ENCODE peak calls at places on chromosomes 6 and 20, in ten cellular contexts. Y, O, L, P, U, H, X, M, V and W are unnamed samples.

GRCh38 chr6:53048431-53049195 is 16.6 kb upstream of the FBXO9 start:
- DNase-seq in Y (no peak), O (peak; percentile 91), L (no peak), P (peak; percentile 54), U (no peak), H (no peak), X (peak; percentile 20), M (no peak), V (peak; percentile 28), W (peak; percentile 47)

GRCh38 chr6:112839525-112839961 is 492.4 kb downstream of the RFPL4B start:
- DNase-seq in Y (no peak), O (peak; percentile 88), L (no peak), P (no peak), U (no peak), H (no peak), X (no peak), M (no peak), V (no peak), W (no peak)

GRCh38 chr6:63802606-63803206 is 167.1 kb downstream of the PHF3 start:
- DNase-seq in Y (no peak), O (peak; percentile 53), L (no peak), P (no peak), U (no peak), H (no peak), X (no peak), M (no peak), V (peak; percentile 22), W (no peak)

GRCh38 chr20:46260480-46260879 is 47.8 kb downstream of the CDH22 start:
- DNase-seq in Y (no peak), O (no peak), L (no peak), P (no peak), U (no peak), H (no peak), X (no peak), M (no peak), V (no peak), W (no peak)

GRCh38 chr6:135703621-135704020 is 147.9 kb upstream of the PDE7B start:
- DNase-seq in Y (no peak), O (no peak), L (no peak), P (no peak), U (no peak), H (no peak), X (no peak), M (no peak), V (no peak), W (no peak)

GRCh38 chr6:135623979-135624378 is 126.4 kb upstream of the AHI1 start:
- DNase-seq in Y (no peak), O (no peak), L (no peak), P (no peak), U (no peak), H (no peak), X (no peak), M (no peak), V (no peak), W (no peak)

GRCh38 chr6:158207452-158207788 is 39.3 kb downstream of the GTF2H5 start:
- DNase-seq in Y (no peak), O (peak; percentile 48), L (no peak), P (no peak), U (no peak), H (no peak), X (peak; percentile 52), M (no peak), V (no peak), W (no peak)

GRCh38 chr6:123803862-123804681 is at the start of gene NKAIN2:
- DNase-seq in Y (no peak), O (no peak), L (no peak), P (no peak), U (peak; percentile 80), H (no peak), X (peak; percentile 10), M (no peak), V (peak; percentile 20), W (no peak)

GRCh38 chr6:14743465-14744211 is 502.2 kb upstream of the JARID2 start:
- DNase-seq in Y (peak; percentile 68), O (peak; percentile 100), L (peak; percentile 87), P (peak; percentile 94), U (no peak), H (no peak), X (no peak), M (no peak), V (peak; percentile 93), W (peak; percentile 86)

GRCh38 chr6:10837009-10837691 is 1.2 kb downstream of the MAK start:
- DNase-seq in Y (peak; percentile 43), O (no peak), L (no peak), P (no peak), U (no peak), H (no peak), X (no peak), M (peak; percentile 17), V (peak; percentile 61), W (peak; percentile 49)

GRCh38 chr6:135286962-135287525 is 105.9 kb downstream of the MYB start:
- DNase-seq in Y (no peak), O (no peak), L (no peak), P (no peak), U (no peak), H (no peak), X (no peak), M (no peak), V (no peak), W (no peak)

GRCh38 chr6:36320475-36320874 is 16.2 kb downstream of the BNIP5 start:
- DNase-seq in Y (no peak), O (no peak), L (no peak), P (no peak), U (no peak), H (no peak), X (no peak), M (no peak), V (no peak), W (no peak)

GRCh38 chr20:58389324-58389967 is 417 bp downstream of the VAPB start:
- DNase-seq in Y (no peak), O (peak; percentile 32), L (no peak), P (no peak), U (no peak), H (no peak), X (peak; percentile 29), M (peak; percentile 39), V (peak; percentile 84), W (peak; percentile 20)
- TF ChIP-seq POLR2A in Y (no peak), O (peak; percentile 92), L (no peak), P (no peak), U (no peak), H (no peak), X (no peak), M (peak; percentile 37), V (peak; percentile 40), W (peak; percentile 17)

GRCh38 chr6:31736026-31736767 is at the start of gene CLIC1:
- DNase-seq in Y (peak; percentile 84), O (peak; percentile 75), L (peak; percentile 89), P (no peak), U (peak; percentile 86), H (peak; percentile 87), X (peak; percentile 69), M (peak; percentile 87), V (peak; percentile 88), W (peak; percentile 75)
- TF ChIP-seq POLR2A in Y (peak; percentile 75), O (peak; percentile 83), L (no peak), P (peak; percentile 47), U (no peak), H (peak; percentile 97), X (peak; percentile 90), M (peak; percentile 93), V (peak; percentile 92), W (peak; percentile 88)

GRCh38 chr6:31666337-31666960 is 569 bp downstream of the CSNK2B start:
- DNase-seq in Y (no peak), O (peak; percentile 9), L (no peak), P (no peak), U (no peak), H (no peak), X (no peak), M (no peak), V (peak; percentile 58), W (no peak)

GRCh38 chr6:31663087-31663960 is 1.5 kb downstream of the GPANK1 start:
- DNase-seq in Y (no peak), O (peak; percentile 70), L (no peak), P (no peak), U (no peak), H (no peak), X (no peak), M (no peak), V (peak; percentile 44), W (no peak)

GRCh38 chr6:31663961-31664789 is 622 bp downstream of the GPANK1 start:
- DNase-seq in Y (no peak), O (peak; percentile 89), L (peak; percentile 54), P (no peak), U (no peak), H (peak; percentile 65), X (no peak), M (peak; percentile 38), V (peak; percentile 52), W (peak; percentile 85)

GRCh38 chr6:31665501-31666336 is at the start of gene CSNK2B:
- DNase-seq in Y (peak; percentile 94), O (peak; percentile 96), L (peak; percentile 99), P (peak; percentile 96), U (peak; percentile 91), H (peak; percentile 97), X (peak; percentile 97), M (peak; percentile 97), V (peak; percentile 98), W (peak; percentile 95)

DNA sequence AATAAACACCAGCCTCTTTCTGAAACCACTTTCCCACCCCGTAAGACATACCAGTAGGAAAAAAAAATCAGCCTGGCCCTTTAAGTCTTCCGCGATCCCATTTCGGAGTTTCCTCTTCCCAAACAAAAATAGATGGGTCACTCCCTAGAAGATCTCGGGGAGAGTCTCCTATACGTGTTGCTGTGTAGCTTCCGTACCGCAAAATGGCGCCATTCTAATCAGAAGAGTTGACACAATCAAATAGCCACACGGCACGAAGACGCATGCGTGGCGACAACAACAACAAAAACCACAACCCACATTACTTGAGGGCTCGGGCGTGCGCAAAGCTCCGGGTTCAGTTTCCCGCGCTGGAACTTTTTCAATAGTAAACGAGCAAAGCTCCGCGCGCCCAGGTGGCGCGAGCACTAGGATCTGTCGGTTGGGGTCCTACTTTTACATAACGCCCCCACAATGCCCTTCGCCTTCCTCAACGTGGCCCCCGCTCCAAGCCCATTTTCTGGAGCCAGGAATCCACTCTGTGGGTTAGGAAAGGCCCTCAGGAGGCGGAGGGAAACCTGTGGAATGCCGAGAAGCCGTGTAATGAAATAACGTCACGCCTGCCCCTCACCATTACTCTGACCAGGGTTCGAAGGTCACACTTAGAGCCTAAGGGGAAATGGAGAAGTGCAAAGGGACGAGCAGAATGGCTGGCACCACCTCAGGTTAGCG is at the start of gene GPANK1:
- DNase-seq in Y (peak; percentile 69), O (peak; percentile 94), L (peak; percentile 95), P (peak; percentile 93), U (peak; percentile 77), H (peak; percentile 89), X (peak; percentile 67), M (peak; percentile 92), V (peak; percentile 94), W (peak; percentile 81)
- TF ChIP-seq POLR2A in Y (no peak), O (no peak), L (no peak), P (no peak), U (no peak), H (peak; percentile 63), X (no peak), M (peak; percentile 57), V (peak; percentile 85), W (peak; percentile 21)

DNA sequence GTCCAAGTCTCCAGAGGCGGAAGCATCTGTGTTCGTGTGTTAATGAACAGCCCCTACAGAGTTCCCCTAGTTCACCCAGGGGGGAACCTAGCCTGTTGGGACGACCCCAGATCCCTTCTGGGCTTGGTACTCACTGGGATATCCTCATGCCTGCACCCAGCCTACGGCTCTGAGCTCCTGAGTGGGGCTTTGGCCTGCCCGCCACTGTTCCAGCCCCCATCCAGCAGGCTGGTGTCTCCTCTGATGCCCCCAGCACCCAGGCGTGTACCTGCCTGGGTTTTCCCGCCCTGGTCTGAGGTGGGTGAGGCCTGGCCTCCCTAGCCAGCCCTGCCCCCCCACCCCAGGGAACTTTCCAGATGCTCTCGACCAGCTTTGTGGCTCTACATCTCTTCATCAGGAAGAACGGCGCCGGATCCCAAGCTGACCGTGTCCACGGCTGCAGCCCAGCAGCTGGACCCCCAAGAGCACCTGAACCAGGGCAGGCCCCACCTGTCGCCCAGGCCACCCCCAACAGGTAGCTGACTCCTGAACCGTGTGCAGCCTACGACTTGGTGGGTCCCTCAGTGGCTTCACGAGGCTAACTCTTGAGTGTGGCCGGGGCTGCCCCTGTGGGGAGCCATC is 2.4 kb upstream of the TNFRSF6B start:
- DNase-seq in Y (no peak), O (no peak), L (no peak), P (no peak), U (no peak), H (no peak), X (no peak), M (no peak), V (no peak), W (no peak)
- TF ChIP-seq POLR2A in Y (no peak), O (no peak), L (no peak), P (no peak), U (no peak), H (no peak), X (no peak), M (no peak), V (no peak), W (no peak)